ENCODE peak calls at places on chromosome 22, in five cellular contexts. O is IMR-90, Z is thoracic aorta, U is aorta, S is neural progenitor cell. P is an unnamed sample.

GRCh38 chr22:44431256-44431655 is 66.8 kb downstream of the RTL6 start:
- DNase-seq in O (no peak), Z (no peak), U (no peak), S (no peak), P (no peak)

GRCh38 chr22:17152340-17152739 is 6.7 kb downstream of the HDHD5 start:
- DNase-seq in O (no peak), Z (no peak), U (peak), S (no peak), P (no peak)

GRCh38 chr22:29727248-29727551 is 7.4 kb downstream of the CABP7 start:
- DNase-seq in O (peak), Z (no peak), U (no peak), S (peak), P (no peak)

GRCh38 chr22:24968066-24968561 is 15.6 kb downstream of the KIAA1671 start:
- DNase-seq in O (no peak), Z (no peak), U (no peak), S (peak), P (no peak)

GRCh38 chr22:44828193-44828592 is 75.8 kb downstream of the ARHGAP8 start:
- DNase-seq in O (no peak), Z (no peak), U (no peak), S (peak), P (no peak)

GRCh38 chr22:26122920-26123468 is 46.3 kb upstream of the SEZ6L start:
- DNase-seq in O (no peak), Z (no peak), U (no peak), S (no peak), P (no peak)

GRCh38 chr22:17705565-17706450 is 67.3 kb downstream of the BCL2L13 start:
- DNase-seq in O (peak), Z (no peak), U (no peak), S (no peak), P (no peak)

GRCh38 chr22:24433868-24434471 is 6.6 kb downstream of the ADORA2A start:
- DNase-seq in O (peak), Z (no peak), U (peak), S (no peak), P (no peak)

GRCh38 chr22:26377170-26377825 is 51.8 kb upstream of the ASPHD2 start:
- DNase-seq in O (no peak), Z (no peak), U (no peak), S (peak), P (no peak)

GRCh38 chr22:46323126-46323525 is 12.4 kb upstream of the TRMU start:
- DNase-seq in O (no peak), Z (no peak), U (peak), S (no peak), P (no peak)

GRCh38 chr22:46546466-46547178 is 9.2 kb upstream of the CELSR1 start:
- DNase-seq in O (peak), Z (no peak), U (no peak), S (peak), P (peak)

GRCh38 chr22:45977551-45978274 is 751 bp upstream of the WNT7B start:
- DNase-seq in O (peak), Z (no peak), U (no peak), S (peak), P (no peak)

GRCh38 chr22:26798433-26799065 is 141.2 kb downstream of the MIAT start:
- DNase-seq in O (no peak), Z (no peak), U (no peak), S (no peak), P (no peak)

GRCh38 chr22:46335201-46336118 is at the start of gene TRMU:
- DNase-seq in O (peak), Z (no peak), U (peak), S (peak), P (peak)

GRCh38 chr22:46297151-46297819 is 615 bp downstream of the GTSE1 start:
- DNase-seq in O (peak), Z (no peak), U (peak), S (peak), P (no peak)

GRCh38 chr22:35631597-35631996 is 14.5 kb upstream of the MB start:
- DNase-seq in O (no peak), Z (no peak), U (no peak), S (no peak), P (no peak)

GRCh38 chr22:21951931-21952465 is 650 bp downstream of the PPM1F start:
- DNase-seq in O (peak), Z (no peak), U (peak), S (peak), P (no peak)

GRCh38 chr22:46027219-46028068 is 50.5 kb upstream of the WNT7B start:
- DNase-seq in O (no peak), Z (no peak), U (peak), S (peak), P (no peak)

GRCh38 chr22:45543243-45543642 is 40.6 kb downstream of the FBLN1 start:
- DNase-seq in O (no peak), Z (no peak), U (no peak), S (no peak), P (no peak)

GRCh38 chr22:23285236-23285635 is 104.9 kb downstream of the BCR start:
- DNase-seq in O (no peak), Z (no peak), U (no peak), S (no peak), P (no peak)

GRCh38 chr22:46798366-46799057 is 36.1 kb downstream of the TBC1D22A start:
- DNase-seq in O (peak), Z (no peak), U (peak), S (peak), P (no peak)

GRCh38 chr22:21990449-21991308 is 8.1 kb upstream of the TOP3B start:
- DNase-seq in O (no peak), Z (no peak), U (no peak), S (no peak), P (no peak)

GRCh38 chr22:36069368-36069767 is 40.7 kb upstream of the RBFOX2 start:
- DNase-seq in O (no peak), Z (no peak), U (no peak), S (no peak), P (no peak)

GRCh38 chr22:41217553-41218157 is 12.5 kb downstream of the L3MBTL2 start:
- DNase-seq in O (peak), Z (no peak), U (no peak), S (peak), P (no peak)

GRCh38 chr22:47841166-47841565 is 1078.7 kb downstream of the TBC1D22A start:
- DNase-seq in O (no peak), Z (no peak), U (no peak), S (no peak), P (no peak)

GRCh38 chr22:29292379-29292778 is 14.1 kb upstream of the GAS2L1 start:
- DNase-seq in O (no peak), Z (no peak), U (no peak), S (no peak), P (no peak)

GRCh38 chr22:39556970-39557811 is 13.4 kb upstream of the CACNA1I start:
- DNase-seq in O (peak), Z (no peak), U (no peak), S (peak), P (no peak)
- H3K4me3 ChIP-seq in O (no peak), Z (peak), U (peak), S (peak), P (no peak)

DNA sequence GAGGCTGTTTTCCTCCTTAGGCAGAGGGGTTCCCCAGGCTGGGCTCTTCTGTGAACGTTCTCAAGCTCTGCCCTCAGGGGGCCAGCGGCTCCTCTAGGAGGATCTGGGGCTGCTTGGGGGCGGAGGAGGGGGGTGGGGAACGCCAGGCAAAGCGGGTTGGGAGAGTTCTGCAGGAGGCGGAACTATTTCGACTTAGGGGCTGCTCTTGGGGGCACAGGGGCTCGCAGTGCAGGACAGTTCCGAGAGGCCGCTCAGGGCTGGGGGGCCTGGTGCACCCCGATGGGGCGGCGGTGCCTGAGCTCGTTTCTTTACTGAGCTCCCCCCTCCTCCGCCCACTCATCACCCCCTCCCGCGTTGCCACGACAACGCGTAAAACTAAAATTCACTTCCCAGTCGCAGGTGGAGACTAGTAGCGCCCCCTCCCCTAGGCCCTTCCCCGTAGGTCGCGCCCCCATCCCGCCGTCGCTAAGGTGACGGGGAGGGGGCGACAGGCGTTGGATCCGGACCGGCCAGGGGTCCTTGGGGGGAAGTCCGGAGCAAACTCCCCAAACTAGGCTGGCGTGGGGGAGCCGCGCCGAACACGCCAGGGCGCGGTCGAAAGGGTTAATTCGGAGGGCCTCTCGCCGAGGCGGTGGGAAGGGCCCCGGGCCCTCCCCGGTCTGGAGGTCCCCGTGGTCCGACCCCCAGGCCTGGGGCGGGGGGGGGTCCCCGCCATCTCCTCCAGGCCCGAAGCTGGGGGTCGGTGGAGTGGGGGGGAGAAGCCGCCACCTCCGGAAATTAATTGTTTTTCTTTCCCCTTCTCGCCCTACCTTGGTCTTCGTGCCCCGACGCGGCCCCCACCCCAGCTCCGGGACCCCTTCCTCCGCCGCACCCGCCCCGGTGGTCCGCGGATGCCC is 856 bp downstream of the SHANK3 start:
- DNase-seq in O (no peak), Z (no peak), U (no peak), S (peak), P (no peak)
- H3K4me3 ChIP-seq in O (peak), Z (peak), U (no peak), S (peak), P (peak)

DNA sequence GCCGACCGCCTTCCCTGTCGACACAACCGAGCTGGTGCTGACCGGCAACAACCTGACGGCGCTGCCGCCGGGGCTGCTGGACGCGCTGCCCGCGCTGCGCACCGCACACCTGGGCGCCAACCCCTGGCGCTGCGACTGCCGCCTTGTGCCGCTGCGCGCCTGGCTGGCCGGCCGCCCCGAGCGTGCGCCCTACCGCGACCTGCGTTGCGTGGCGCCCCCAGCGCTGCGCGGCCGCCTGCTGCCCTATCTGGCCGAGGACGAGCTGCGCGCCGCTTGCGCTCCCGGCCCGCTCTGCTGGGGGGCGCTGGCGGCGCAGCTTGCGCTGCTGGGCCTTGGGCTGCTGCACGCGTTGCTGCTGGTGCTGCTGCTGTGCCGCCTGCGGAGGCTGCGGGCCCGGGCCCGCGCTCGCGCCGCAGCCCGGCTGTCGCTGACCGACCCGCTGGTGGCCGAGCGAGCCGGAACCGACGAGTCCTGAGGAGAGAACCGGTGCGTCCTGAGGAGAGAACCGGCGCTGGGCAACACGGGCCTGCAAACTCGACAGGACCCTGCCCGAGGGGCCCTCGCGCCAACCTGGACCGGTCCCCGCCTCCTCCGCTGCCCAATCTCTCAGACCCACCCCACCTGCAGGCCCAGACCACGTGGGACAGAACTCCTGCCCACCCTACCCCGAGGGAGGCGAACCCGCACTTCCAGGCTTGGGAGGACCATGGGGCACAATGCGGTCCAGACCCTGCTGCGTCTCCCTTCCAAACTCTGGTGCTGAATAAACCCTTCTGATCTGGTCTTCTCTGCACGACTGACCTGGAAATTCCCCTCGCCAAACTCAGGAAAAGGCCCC is 870 bp downstream of the GP1BB start:
- DNase-seq in O (peak), Z (no peak), U (no peak), S (peak), P (no peak)
- H3K4me3 ChIP-seq in O (no peak), Z (no peak), U (no peak), S (peak), P (no peak)

GRCh38 chr22:42528591-42529307 is 9.2 kb upstream of the RRP7A start:
- DNase-seq in O (no peak), Z (no peak), U (no peak), S (no peak), P (no peak)
- H3K4me3 ChIP-seq in O (no peak), Z (no peak), U (no peak), S (no peak), P (no peak)

DNA sequence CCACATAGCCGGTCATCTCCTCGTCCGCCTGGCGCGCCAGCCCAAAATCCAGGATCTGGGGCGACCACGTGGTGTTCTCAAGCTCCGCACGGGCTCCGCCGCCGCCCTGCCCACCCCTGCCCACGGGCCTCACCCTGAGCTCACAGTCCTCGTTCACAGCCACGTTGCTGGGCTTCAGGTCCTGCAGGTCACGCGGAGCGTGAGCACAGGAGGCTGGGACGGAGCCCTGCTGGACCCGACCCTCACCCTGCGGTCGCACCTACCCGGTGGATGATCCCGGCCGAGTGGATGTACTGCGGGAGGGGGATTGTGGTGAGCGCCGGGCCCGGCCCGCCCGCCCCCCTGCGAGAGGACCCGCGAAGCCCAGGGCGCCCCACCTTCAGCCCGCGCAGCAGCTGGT is 3.2 kb downstream of the MAPK11 start:
- DNase-seq in O (no peak), Z (no peak), U (no peak), S (no peak), P (no peak)
- H3K4me3 ChIP-seq in O (no peak), Z (peak), U (no peak), S (peak), P (no peak)

GRCh38 chr22:20219667-20220628 is 48.2 kb downstream of the RTN4R start:
- DNase-seq in O (no peak), Z (no peak), U (no peak), S (no peak), P (no peak)
- H3K4me3 ChIP-seq in O (no peak), Z (no peak), U (no peak), S (no peak), P (no peak)

DNA sequence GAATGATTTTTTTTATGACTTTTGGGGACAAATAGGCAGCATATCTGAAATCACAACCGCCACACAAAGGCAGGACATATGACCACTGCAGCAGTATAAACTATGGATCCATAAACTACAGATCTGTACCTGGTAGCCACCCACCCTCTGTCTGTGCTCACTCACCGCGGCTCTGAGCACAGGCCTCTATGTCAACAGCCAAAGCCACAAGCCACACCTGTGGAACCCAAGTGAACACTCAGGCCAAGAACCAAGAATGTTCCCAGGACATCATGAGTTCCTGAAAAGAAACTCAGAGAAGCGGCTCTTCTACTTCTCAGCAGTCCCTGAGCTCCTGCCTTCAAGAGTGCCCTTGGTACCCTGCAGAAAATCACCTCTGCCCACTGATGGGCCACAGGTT is 22.4 kb downstream of the PISD start:
- DNase-seq in O (no peak), Z (no peak), U (no peak), S (no peak), P (no peak)
- H3K4me3 ChIP-seq in O (no peak), Z (no peak), U (no peak), S (no peak), P (no peak)

DNA sequence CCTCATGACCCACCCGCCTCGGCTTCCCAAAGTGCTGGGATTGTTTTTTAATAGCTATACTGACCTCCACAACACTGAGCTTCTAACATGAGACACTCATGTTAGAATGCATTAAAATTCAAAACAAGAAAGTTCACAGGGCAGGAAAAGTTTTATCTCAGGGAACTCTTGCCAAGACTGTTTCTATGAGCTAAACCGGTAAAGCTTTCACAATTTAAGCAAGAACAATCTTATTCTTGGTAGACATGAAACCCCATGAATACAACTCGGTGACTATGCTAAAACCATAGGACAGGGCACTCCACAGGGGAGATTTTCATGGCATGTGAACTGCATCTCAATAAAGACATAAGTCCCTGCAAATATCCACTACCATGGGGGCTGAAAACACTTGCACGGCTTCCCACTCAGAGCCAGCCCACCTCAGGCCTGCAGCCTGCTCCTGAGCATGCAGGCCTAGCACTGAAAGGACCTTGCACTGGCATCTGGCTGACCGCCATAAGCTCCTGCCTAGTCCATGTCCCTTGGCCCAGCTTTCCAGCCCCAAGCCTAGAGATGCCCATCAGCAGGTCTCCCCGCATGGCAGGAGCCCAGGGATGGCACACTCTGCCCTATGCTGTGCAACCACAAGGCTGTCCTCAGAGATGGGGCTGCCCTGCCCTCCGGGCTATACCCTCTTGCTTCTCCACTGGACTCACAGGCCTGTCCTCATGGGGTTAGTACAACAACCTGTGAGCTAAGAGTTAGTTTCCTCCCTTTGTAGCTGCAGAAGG is 58.4 kb downstream of the DGCR2 start:
- DNase-seq in O (no peak), Z (no peak), U (no peak), S (no peak), P (no peak)
- H3K4me3 ChIP-seq in O (no peak), Z (no peak), U (no peak), S (no peak), P (no peak)

GRCh38 chr22:32801436-32802290 is at the start of gene TIMP3:
- DNase-seq in O (peak), Z (peak), U (peak), S (peak), P (no peak)

GRCh38 chr22:32803020-32803758 is 1.7 kb downstream of the TIMP3 start:
- DNase-seq in O (peak), Z (no peak), U (peak), S (peak), P (peak)

GRCh38 chr22:32801001-32801435 is 487 bp upstream of the TIMP3 start:
- DNase-seq in O (no peak), Z (no peak), U (no peak), S (no peak), P (no peak)

GRCh38 chr22:32804036-32804435 is 2.5 kb downstream of the TIMP3 start:
- DNase-seq in O (peak), Z (no peak), U (no peak), S (no peak), P (no peak)

GRCh38 chr22:32802291-32802826 is 854 bp downstream of the TIMP3 start:
- DNase-seq in O (no peak), Z (no peak), U (no peak), S (no peak), P (no peak)
- H3K4me3 ChIP-seq in O (peak), Z (peak), U (peak), S (peak), P (peak)

GRCh38 chr22:37675930-37676571 is 615 bp downstream of the LGALS1 start:
- DNase-seq in O (no peak), Z (no peak), U (no peak), S (no peak), P (no peak)
- H3K4me3 ChIP-seq in O (peak), Z (peak), U (peak), S (no peak), P (peak)

P was measured in kidney epithelial cell.